ENCODE peak calls at places on chromosomes 13 and 19, in six cellular contexts. W is T-helper 2 cell; U is activated CD4-positive, alpha-beta T cell treated with anti-CD3 and anti-CD28 coated beads for 24 hours; X is renal cortical epithelial cell; P is activated CD4-positive, CD25-positive, alpha-beta regulatory T cell treated with anti-CD3 and anti-CD28 coated beads, Interleukin-2, amount 50 U/mL, for 72 hours; E is GM03348. R is an unnamed sample.
A peak's percentile ranks its signal among the peaks of the same experiment; 100 is the strongest.

GRCh38 chr13:77460195-77460594 is 75.3 kb upstream of the SCEL start:
- DNase-seq in W (no peak), U (no peak), X (no peak), P (no peak), E (no peak), R (no peak)

GRCh38 chr19:10701955-10702307 is 692 bp downstream of the QTRT1 start:
- DNase-seq in W (no peak), U (no peak), X (no peak), P (no peak), E (no peak), R (no peak)

GRCh38 chr13:56561327-56561726 is 579.4 kb upstream of the PRR20A start:
- DNase-seq in W (no peak), U (no peak), X (peak; percentile 7), P (no peak), E (no peak), R (no peak)

GRCh38 chr13:113267642-113268405 is 29.2 kb upstream of the LAMP1 start:
- DNase-seq in W (no peak), U (no peak), X (no peak), P (no peak), E (no peak), R (no peak)

GRCh38 chr19:15286688-15287355 is 45.5 kb downstream of the BRD4 start:
- DNase-seq in W (no peak), U (no peak), X (no peak), P (no peak), E (no peak), R (no peak)

GRCh38 chr13:23956106-23956505 is 58.8 kb upstream of the C1QTNF9B start:
- DNase-seq in W (no peak), U (no peak), X (peak; percentile 96), P (no peak), E (peak; percentile 36), R (no peak)

GRCh38 chr13:76965759-76966421 is 17.6 kb downstream of the ACOD1 start:
- DNase-seq in W (no peak), U (no peak), X (peak; percentile 72), P (no peak), E (peak; percentile 30), R (no peak)

GRCh38 chr19:55473613-55474012 is 2.8 kb upstream of the ZNF628 start:
- DNase-seq in W (no peak), U (no peak), X (peak; percentile 68), P (no peak), E (no peak), R (no peak)

GRCh38 chr19:55091126-55091910 is 15.6 kb downstream of the EPS8L1 start:
- DNase-seq in W (no peak), U (no peak), X (no peak), P (peak; percentile 28), E (no peak), R (no peak)

GRCh38 chr19:13025819-13026477 is 30.7 kb downstream of the NFIX start:
- DNase-seq in W (no peak), U (no peak), X (no peak), P (no peak), E (no peak), R (no peak)

GRCh38 chr13:109146912-109147624 is 517.7 kb downstream of the MYO16 start:
- DNase-seq in W (no peak), U (no peak), X (peak; percentile 50), P (no peak), E (peak; percentile 65), R (no peak)

GRCh38 chr13:110759710-110760109 is 46.2 kb downstream of the ING1 start:
- DNase-seq in W (no peak), U (no peak), X (no peak), P (no peak), E (peak; percentile 27), R (no peak)

GRCh38 chr19:49335071-49335783 is at the start of gene CD37:
- DNase-seq in W (peak; percentile 48), U (peak; percentile 37), X (no peak), P (peak; percentile 58), E (no peak), R (peak; percentile 89)

GRCh38 chr13:101453784-101454201 is 1.3 kb downstream of the ITGBL1 start:
- DNase-seq in W (no peak), U (no peak), X (no peak), P (no peak), E (peak; percentile 57), R (no peak)

GRCh38 chr13:106099765-106100164 is 435.7 kb downstream of the EFNB2 start:
- DNase-seq in W (no peak), U (no peak), X (no peak), P (no peak), E (no peak), R (no peak)

GRCh38 chr13:95896302-95896701 is 156.9 kb downstream of the UGGT2 start:
- DNase-seq in W (no peak), U (no peak), X (peak; percentile 16), P (no peak), E (no peak), R (no peak)

GRCh38 chr13:47133024-47133445 is 236.2 kb upstream of the HTR2A start:
- DNase-seq in W (no peak), U (no peak), X (no peak), P (no peak), E (peak; percentile 18), R (no peak)

GRCh38 chr19:11088508-11089253 is 582 bp upstream of the LDLR start:
- DNase-seq in W (no peak), U (no peak), X (no peak), P (no peak), E (no peak), R (no peak)

GRCh38 chr19:1001538-1002166 is 1.4 kb downstream of the GRIN3B start:
- DNase-seq in W (peak; percentile 47), U (peak; percentile 66), X (no peak), P (peak; percentile 84), E (peak; percentile 84), R (no peak)

GRCh38 chr19:20968092-20968491 is 45.0 kb downstream of the ZNF85 start:
- DNase-seq in W (no peak), U (no peak), X (no peak), P (no peak), E (no peak), R (no peak)

GRCh38 chr19:49801401-49801888 is 11.6 kb downstream of the FUZ start:
- DNase-seq in W (no peak), U (no peak), X (no peak), P (no peak), E (no peak), R (no peak)

GRCh38 chr13:102724923-102725322 is 30.1 kb upstream of the METTL21C start:
- DNase-seq in W (no peak), U (no peak), X (peak; percentile 92), P (no peak), E (peak; percentile 77), R (no peak)

GRCh38 chr13:76820759-76821158 is 65.4 kb downstream of the KCTD12 start:
- DNase-seq in W (no peak), U (no peak), X (no peak), P (no peak), E (peak; percentile 73), R (no peak)

GRCh38 chr19:28522545-28522922 is 690.4 kb downstream of the UQCRFS1 start:
- DNase-seq in W (no peak), U (no peak), X (no peak), P (no peak), E (no peak), R (no peak)

GRCh38 chr19:10138879-10139795 is 19.4 kb upstream of the EIF3G start:
- DNase-seq in W (no peak), U (no peak), X (no peak), P (no peak), E (no peak), R (no peak)

GRCh38 chr13:109287553-109287952 is 498.8 kb downstream of the IRS2 start:
- DNase-seq in W (no peak), U (no peak), X (no peak), P (no peak), E (no peak), R (no peak)

GRCh38 chr19:19081642-19082151 is 17.9 kb downstream of the SLC25A42 start:
- DNase-seq in W (no peak), U (no peak), X (no peak), P (no peak), E (no peak), R (no peak)

GRCh38 chr19:4227771-4228170 is 1.6 kb upstream of the EBI3 start:
- DNase-seq in W (no peak), U (no peak), X (no peak), P (no peak), E (no peak), R (no peak)

GRCh38 chr13:24261566-24261965 is 47.8 kb upstream of the C1QTNF9 start:
- DNase-seq in W (peak; percentile 68), U (no peak), X (peak; percentile 27), P (no peak), E (no peak), R (no peak)

GRCh38 chr19:1170938-1171754 is 2.9 kb downstream of the SBNO2 start:
- DNase-seq in W (no peak), U (no peak), X (no peak), P (no peak), E (no peak), R (no peak)

GRCh38 chr13:91817250-91817649 is 418.8 kb downstream of the GPC5 start:
- DNase-seq in W (no peak), U (no peak), X (peak; percentile 17), P (no peak), E (no peak), R (no peak)

GRCh38 chr13:37316935-37317334 is 211.5 kb upstream of the CSNK1A1L start:
- DNase-seq in W (no peak), U (no peak), X (no peak), P (no peak), E (no peak), R (no peak)

GRCh38 chr13:50320297-50320862 is 305.1 kb downstream of the KCNRG start:
- DNase-seq in W (no peak), U (no peak), X (peak; percentile 87), P (no peak), E (peak; percentile 17), R (no peak)

GRCh38 chr13:26015276-26015934 is 36.4 kb downstream of the SHISA2 start:
- DNase-seq in W (no peak), U (no peak), X (no peak), P (no peak), E (no peak), R (no peak)

GRCh38 chr13:94641432-94641941 is 39.8 kb downstream of the GPR180 start:
- DNase-seq in W (no peak), U (no peak), X (peak; percentile 40), P (no peak), E (peak; percentile 53), R (no peak)